ENCODE peak calls at places on chromosomes 11 and 22, in nine cellular contexts. One of them, this sample, is unnamed.

GRCh38 chr11:117743121-117743815 is 53.7 kb downstream of the DSCAML1 start:
- DNase-seq in esophagus squamous epithelium: no peak
- DNase-seq in GM12878: no peak
- DNase-seq in GM12892: no peak
- DNase-seq in ovary: no peak
- DNase-seq in A549: no peak
- DNase-seq in endothelial cell of umbilical vein: no peak
- DNase-seq in IMR-90: no peak
- DNase-seq in HepG2: no peak
- DNase-seq in this sample: no peak

GRCh38 chr11:3815882-3816281 is 7.5 kb downstream of the PGAP2 start:
- DNase-seq in esophagus squamous epithelium: no peak
- DNase-seq in GM12878: no peak
- DNase-seq in GM12892: no peak
- DNase-seq in ovary: no peak
- DNase-seq in A549: no peak
- DNase-seq in endothelial cell of umbilical vein: no peak
- DNase-seq in IMR-90: no peak
- DNase-seq in HepG2: no peak
- DNase-seq in this sample: no peak

GRCh38 chr11:76654310-76654851 is 16.2 kb downstream of the LRRC32 start:
- DNase-seq in esophagus squamous epithelium: no peak
- DNase-seq in GM12878: no peak
- DNase-seq in GM12892: no peak
- DNase-seq in ovary: peak; percentile 81
- DNase-seq in A549: no peak
- DNase-seq in endothelial cell of umbilical vein: no peak
- DNase-seq in IMR-90: peak; percentile 97
- DNase-seq in HepG2: no peak
- DNase-seq in this sample: no peak

GRCh38 chr11:7251836-7252682 is at the start of gene SYT9:
- DNase-seq in esophagus squamous epithelium: no peak
- DNase-seq in GM12878: no peak
- DNase-seq in GM12892: peak; percentile 25
- DNase-seq in ovary: peak; percentile 33
- DNase-seq in A549: peak; percentile 21
- DNase-seq in endothelial cell of umbilical vein: peak; percentile 42
- DNase-seq in IMR-90: no peak
- DNase-seq in HepG2: no peak
- DNase-seq in this sample: no peak

GRCh38 chr22:41517172-41518047 is 26.9 kb downstream of the POLR3H start:
- DNase-seq in esophagus squamous epithelium: no peak
- DNase-seq in GM12878: no peak
- DNase-seq in GM12892: no peak
- DNase-seq in ovary: peak; percentile 86
- DNase-seq in A549: peak; percentile 48
- DNase-seq in endothelial cell of umbilical vein: peak; percentile 64
- DNase-seq in IMR-90: peak; percentile 46
- DNase-seq in HepG2: peak; percentile 27
- DNase-seq in this sample: peak; percentile 53

GRCh38 chr22:29093501-29093921 is 20.7 kb downstream of the KREMEN1 start:
- DNase-seq in esophagus squamous epithelium: no peak
- DNase-seq in GM12878: no peak
- DNase-seq in GM12892: no peak
- DNase-seq in ovary: no peak
- DNase-seq in A549: no peak
- DNase-seq in endothelial cell of umbilical vein: no peak
- DNase-seq in IMR-90: peak; percentile 70
- DNase-seq in HepG2: no peak
- DNase-seq in this sample: no peak

GRCh38 chr11:61429346-61429690 is 457 bp downstream of the CPSF7 start:
- DNase-seq in esophagus squamous epithelium: no peak
- DNase-seq in GM12878: no peak
- DNase-seq in GM12892: peak; percentile 67
- DNase-seq in ovary: peak; percentile 76
- DNase-seq in A549: peak; percentile 76
- DNase-seq in endothelial cell of umbilical vein: peak; percentile 67
- DNase-seq in IMR-90: peak; percentile 44
- DNase-seq in HepG2: peak; percentile 66
- DNase-seq in this sample: no peak

GRCh38 chr22:45343143-45343542 is 33.4 kb downstream of the FAM118A start:
- DNase-seq in esophagus squamous epithelium: no peak
- DNase-seq in GM12878: no peak
- DNase-seq in GM12892: no peak
- DNase-seq in ovary: no peak
- DNase-seq in A549: no peak
- DNase-seq in endothelial cell of umbilical vein: no peak
- DNase-seq in IMR-90: no peak
- DNase-seq in HepG2: no peak
- DNase-seq in this sample: no peak

DNA sequence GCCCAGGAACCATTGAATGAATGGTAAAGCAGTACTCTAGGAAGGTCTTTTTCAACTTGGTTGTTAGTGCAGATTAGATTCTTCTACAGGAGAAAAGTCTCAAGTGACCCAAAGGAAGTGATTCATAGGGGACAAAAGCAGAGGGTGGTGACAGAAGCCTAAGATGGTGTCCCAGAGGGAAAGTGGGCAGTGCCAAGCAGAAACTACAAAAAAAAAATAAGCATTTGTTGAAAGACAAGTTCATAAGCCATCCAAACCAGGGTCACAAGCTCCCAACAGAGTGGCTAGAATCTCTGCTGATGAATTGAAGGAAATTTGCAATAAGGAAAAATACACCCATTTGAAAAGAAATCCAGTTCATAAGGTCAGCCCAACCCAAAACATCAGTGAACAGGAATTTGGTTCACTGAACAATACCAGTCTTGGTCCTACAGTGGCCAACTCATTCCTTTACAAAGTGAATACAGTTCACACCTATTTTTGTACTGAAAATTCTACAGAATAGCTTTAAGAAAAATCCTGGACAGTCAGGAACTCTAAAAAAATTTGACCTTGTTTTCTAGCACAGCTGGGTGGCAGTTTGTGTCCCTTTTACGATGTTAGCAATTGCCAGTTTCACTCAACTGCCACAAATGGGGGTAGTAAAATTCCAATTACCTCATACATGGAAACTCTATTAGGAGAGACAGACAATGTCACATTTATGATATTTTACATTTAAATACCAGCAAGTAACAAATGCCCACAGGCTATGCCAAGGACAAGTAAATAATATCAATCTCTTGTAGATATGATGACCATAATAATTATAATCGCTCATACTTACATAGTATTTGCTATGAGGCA is 21.6 kb upstream of the NUP160 start:
- DNase-seq in esophagus squamous epithelium: no peak
- DNase-seq in GM12878: no peak
- DNase-seq in GM12892: no peak
- DNase-seq in ovary: no peak
- DNase-seq in A549: peak; percentile 58
- DNase-seq in endothelial cell of umbilical vein: peak; percentile 37
- DNase-seq in IMR-90: no peak
- DNase-seq in HepG2: no peak
- DNase-seq in this sample: no peak
- TF ChIP-seq POLR2A in esophagus squamous epithelium: no peak
- TF ChIP-seq POLR2A in GM12878: no peak
- TF ChIP-seq POLR2A in GM12892: no peak
- TF ChIP-seq POLR2A in ovary: no peak
- TF ChIP-seq POLR2A in A549: no peak
- TF ChIP-seq POLR2A in endothelial cell of umbilical vein: no peak
- TF ChIP-seq POLR2A in IMR-90: no peak
- TF ChIP-seq POLR2A in HepG2: no peak
- TF ChIP-seq POLR2A in this sample: no peak

DNA sequence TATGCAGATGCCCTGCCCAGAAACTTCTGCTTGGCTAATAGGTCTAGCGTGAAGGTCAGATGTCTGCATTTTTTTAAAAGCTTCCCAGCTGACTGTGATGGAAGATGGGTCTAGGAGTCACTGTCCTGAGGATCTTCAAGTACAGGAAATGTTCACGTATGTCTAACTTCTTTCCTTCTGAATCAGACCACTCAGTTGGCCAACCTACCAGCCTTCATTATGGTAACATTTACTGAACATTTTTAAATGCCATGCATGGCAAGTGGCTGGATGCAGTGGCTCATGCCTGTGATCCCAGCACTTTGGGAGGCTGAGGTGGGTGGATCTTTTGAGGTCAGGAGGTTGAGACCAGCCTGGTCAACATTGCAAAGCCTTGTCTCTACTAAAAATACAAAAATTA is 1.1 kb upstream of the PRG2 start:
- DNase-seq in esophagus squamous epithelium: no peak
- DNase-seq in GM12878: no peak
- DNase-seq in GM12892: no peak
- DNase-seq in ovary: no peak
- DNase-seq in A549: no peak
- DNase-seq in endothelial cell of umbilical vein: no peak
- DNase-seq in IMR-90: no peak
- DNase-seq in HepG2: no peak
- DNase-seq in this sample: no peak
- TF ChIP-seq POLR2A in esophagus squamous epithelium: no peak
- TF ChIP-seq POLR2A in GM12878: no peak
- TF ChIP-seq POLR2A in GM12892: no peak
- TF ChIP-seq POLR2A in ovary: no peak
- TF ChIP-seq POLR2A in A549: no peak
- TF ChIP-seq POLR2A in endothelial cell of umbilical vein: no peak
- TF ChIP-seq POLR2A in IMR-90: no peak
- TF ChIP-seq POLR2A in HepG2: no peak
- TF ChIP-seq POLR2A in this sample: no peak

GRCh38 chr11:10307411-10308207 is 2.7 kb downstream of the ADM start:
- DNase-seq in esophagus squamous epithelium: peak; percentile 34
- DNase-seq in GM12878: peak; percentile 60
- DNase-seq in GM12892: peak; percentile 77
- DNase-seq in ovary: peak; percentile 92
- DNase-seq in A549: peak; percentile 93
- DNase-seq in endothelial cell of umbilical vein: peak; percentile 96
- DNase-seq in IMR-90: peak; percentile 94
- DNase-seq in HepG2: peak; percentile 71
- DNase-seq in this sample: peak; percentile 88

GRCh38 chr11:10305262-10305963 is 540 bp downstream of the ADM start:
- DNase-seq in esophagus squamous epithelium: no peak
- DNase-seq in GM12878: no peak
- DNase-seq in GM12892: no peak
- DNase-seq in ovary: peak; percentile 64
- DNase-seq in A549: peak; percentile 52
- DNase-seq in endothelial cell of umbilical vein: no peak
- DNase-seq in IMR-90: peak; percentile 9
- DNase-seq in HepG2: peak; percentile 33
- DNase-seq in this sample: peak; percentile 45

GRCh38 chr11:10307022-10307410 is 2.1 kb downstream of the ADM start:
- DNase-seq in esophagus squamous epithelium: no peak
- DNase-seq in GM12878: no peak
- DNase-seq in GM12892: no peak
- DNase-seq in ovary: no peak
- DNase-seq in A549: peak; percentile 85
- DNase-seq in endothelial cell of umbilical vein: no peak
- DNase-seq in IMR-90: no peak
- DNase-seq in HepG2: peak; percentile 27
- DNase-seq in this sample: no peak

GRCh38 chr11:10304495-10305261 is at the start of gene ADM:
- DNase-seq in esophagus squamous epithelium: peak; percentile 39
- DNase-seq in GM12878: no peak
- DNase-seq in GM12892: no peak
- DNase-seq in ovary: peak; percentile 92
- DNase-seq in A549: peak; percentile 97
- DNase-seq in endothelial cell of umbilical vein: peak; percentile 94
- DNase-seq in IMR-90: peak; percentile 93
- DNase-seq in HepG2: peak; percentile 90
- DNase-seq in this sample: peak; percentile 78

DNA sequence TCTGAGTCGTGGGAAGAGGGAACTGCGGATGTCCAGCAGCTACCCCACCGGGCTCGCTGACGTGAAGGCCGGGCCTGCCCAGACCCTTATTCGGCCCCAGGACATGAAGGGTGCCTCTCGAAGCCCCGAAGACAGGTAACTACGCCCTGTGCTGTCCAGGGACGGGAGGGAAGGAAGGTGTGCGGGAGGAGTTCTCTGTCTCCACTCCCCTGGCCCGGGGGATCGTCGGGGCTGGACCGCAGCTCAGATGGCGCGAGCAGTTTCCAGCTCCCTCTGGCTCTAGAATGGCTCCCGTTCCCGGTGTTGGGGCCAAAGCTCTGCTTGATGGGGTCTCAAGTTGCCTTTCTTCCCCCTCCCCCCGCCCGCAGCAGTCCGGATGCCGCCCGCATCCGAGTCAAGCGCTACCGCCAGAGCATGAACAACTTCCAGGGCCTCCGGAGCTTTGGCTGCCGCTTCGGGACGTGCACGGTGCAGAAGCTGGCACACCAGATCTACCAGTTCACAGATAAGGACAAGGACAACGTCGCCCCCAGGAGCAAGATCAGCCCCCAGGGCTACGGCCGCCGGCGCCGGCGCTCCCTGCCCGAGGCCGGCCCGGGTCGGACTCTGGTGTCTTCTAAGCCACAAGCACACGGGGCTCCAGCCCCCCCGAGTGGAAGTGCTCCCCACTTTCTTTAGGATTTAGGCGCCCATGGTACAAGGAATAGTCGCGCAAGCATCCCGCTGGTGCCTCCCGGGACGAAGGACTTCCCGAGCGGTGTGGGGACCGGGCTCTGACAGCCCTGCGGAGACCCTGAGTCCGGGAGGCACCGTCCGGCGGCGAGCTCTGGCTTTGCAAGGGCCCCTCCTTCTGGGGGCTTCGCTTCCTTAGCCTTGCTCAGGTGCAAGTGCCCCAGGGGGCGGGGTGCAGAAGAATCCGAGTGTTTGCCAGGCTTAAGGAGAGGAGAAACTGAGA is 1.4 kb downstream of the ADM start:
- DNase-seq in esophagus squamous epithelium: no peak
- DNase-seq in GM12878: no peak
- DNase-seq in GM12892: no peak
- DNase-seq in ovary: peak; percentile 57
- DNase-seq in A549: peak; percentile 38
- DNase-seq in endothelial cell of umbilical vein: peak; percentile 43
- DNase-seq in IMR-90: peak; percentile 32
- DNase-seq in HepG2: no peak
- DNase-seq in this sample: no peak
- TF ChIP-seq POLR2A in esophagus squamous epithelium: no peak
- TF ChIP-seq POLR2A in GM12878: no peak
- TF ChIP-seq POLR2A in GM12892: no peak
- TF ChIP-seq POLR2A in ovary: no peak
- TF ChIP-seq POLR2A in A549: no peak
- TF ChIP-seq POLR2A in endothelial cell of umbilical vein: no peak
- TF ChIP-seq POLR2A in IMR-90: no peak
- TF ChIP-seq POLR2A in HepG2: no peak
- TF ChIP-seq POLR2A in this sample: no peak

GRCh38 chr22:36156515-36157419 is 3.8 kb downstream of the APOL3 start:
- DNase-seq in esophagus squamous epithelium: peak; percentile 11
- DNase-seq in GM12878: no peak
- DNase-seq in GM12892: peak; percentile 27
- DNase-seq in ovary: peak; percentile 89
- DNase-seq in A549: no peak
- DNase-seq in endothelial cell of umbilical vein: peak; percentile 98
- DNase-seq in IMR-90: peak; percentile 77
- DNase-seq in HepG2: peak; percentile 41
- DNase-seq in this sample: peak; percentile 79

GRCh38 chr22:36162127-36163034 is 1.8 kb upstream of the APOL3 start:
- DNase-seq in esophagus squamous epithelium: no peak
- DNase-seq in GM12878: peak; percentile 70
- DNase-seq in GM12892: peak; percentile 21
- DNase-seq in ovary: no peak
- DNase-seq in A549: no peak
- DNase-seq in endothelial cell of umbilical vein: no peak
- DNase-seq in IMR-90: no peak
- DNase-seq in HepG2: no peak
- DNase-seq in this sample: no peak

GRCh38 chr22:36163497-36163896 is 2.9 kb upstream of the APOL3 start:
- DNase-seq in esophagus squamous epithelium: no peak
- DNase-seq in GM12878: no peak
- DNase-seq in GM12892: no peak
- DNase-seq in ovary: no peak
- DNase-seq in A549: no peak
- DNase-seq in endothelial cell of umbilical vein: no peak
- DNase-seq in IMR-90: no peak
- DNase-seq in HepG2: no peak
- DNase-seq in this sample: no peak

GRCh38 chr22:36164621-36165020 is 4.1 kb upstream of the APOL3 start:
- DNase-seq in esophagus squamous epithelium: no peak
- DNase-seq in GM12878: no peak
- DNase-seq in GM12892: no peak
- DNase-seq in ovary: no peak
- DNase-seq in A549: no peak
- DNase-seq in endothelial cell of umbilical vein: no peak
- DNase-seq in IMR-90: no peak
- DNase-seq in HepG2: no peak
- DNase-seq in this sample: no peak

DNA sequence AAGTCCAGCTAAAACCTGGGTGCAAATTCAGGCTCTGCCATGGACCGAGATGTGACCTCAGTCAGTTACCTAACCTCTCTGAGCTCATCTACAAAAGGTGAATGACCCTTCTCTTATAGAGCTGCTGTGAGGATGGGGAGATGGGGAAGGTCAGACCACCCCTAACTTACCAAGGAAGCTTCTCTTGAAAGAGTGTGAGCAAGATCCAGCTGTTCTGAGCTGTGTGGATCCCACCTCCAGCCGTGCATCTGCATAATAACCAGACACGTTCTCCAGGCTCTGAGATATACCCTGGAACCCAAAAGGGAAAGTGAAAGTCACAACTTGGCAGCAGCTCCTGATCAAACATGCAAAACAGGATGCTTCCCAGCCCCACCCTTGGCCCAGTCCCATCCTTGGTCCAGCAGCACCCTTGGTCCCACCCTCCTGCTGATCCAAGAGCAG is at the start of gene APOL3:
- DNase-seq in esophagus squamous epithelium: no peak
- DNase-seq in GM12878: peak; percentile 60
- DNase-seq in GM12892: no peak
- DNase-seq in ovary: peak; percentile 72
- DNase-seq in A549: no peak
- DNase-seq in endothelial cell of umbilical vein: peak; percentile 85
- DNase-seq in IMR-90: peak; percentile 47
- DNase-seq in HepG2: no peak
- DNase-seq in this sample: peak; percentile 54
- TF ChIP-seq POLR2A in esophagus squamous epithelium: peak; percentile 69
- TF ChIP-seq POLR2A in GM12878: peak; percentile 63
- TF ChIP-seq POLR2A in GM12892: peak; percentile 70
- TF ChIP-seq POLR2A in ovary: no peak
- TF ChIP-seq POLR2A in A549: no peak
- TF ChIP-seq POLR2A in endothelial cell of umbilical vein: no peak
- TF ChIP-seq POLR2A in IMR-90: no peak
- TF ChIP-seq POLR2A in HepG2: no peak
- TF ChIP-seq POLR2A in this sample: peak; percentile 80